ENCODE peak calls at places on chromosomes 4 and X, in four cellular contexts. G is GM23338, J is heart right ventricle, A is tibial nerve. R is an unnamed sample. For H3K4me1, the result is how much of the 10 kb centered on the place peaks cover.

GRCh38 chr4:40525811-40526598 is 103.7 kb downstream of the RBM47 start:
- DNase-seq in A (peak), G (peak), J (no peak), R (no peak)

GRCh38 chrX:96433409-96434122 is 251.1 kb upstream of the DIAPH2 start:
- DNase-seq in A (no peak), G (no peak), J (no peak), R (no peak)

GRCh38 chr4:123621072-123621705 is 224.6 kb downstream of the SPRY1 start:
- DNase-seq in J (no peak), G (no peak), A (peak), R (no peak)

GRCh38 chrX:78945186-78945912 is at the start of gene P2RY10:
- DNase-seq in G (no peak), A (no peak), J (no peak), R (peak)

GRCh38 chr4:84719115-84719514 is 136.2 kb downstream of the CDS1 start:
- DNase-seq in A (peak), G (no peak), J (no peak), R (no peak)

GRCh38 chrX:119218198-119218597 is 17.9 kb upstream of the PGRMC1 start:
- DNase-seq in G (peak), J (no peak), A (no peak), R (no peak)

GRCh38 chr4:51895816-51896408 is 53.0 kb downstream of the DCUN1D4 start:
- DNase-seq in A (peak), G (peak), J (no peak), R (peak)

GRCh38 chr4:35106091-35106734 is 1138.1 kb downstream of the ARAP2 start:
- DNase-seq in G (no peak), J (no peak), A (no peak), R (no peak)

GRCh38 chr4:68905598-68906237 is 45.9 kb downstream of the UGT2A3 start:
- DNase-seq in J (no peak), G (peak), A (no peak), R (no peak)

GRCh38 chr4:26525136-26525535 is 34.9 kb upstream of the CCKAR start:
- DNase-seq in J (no peak), G (no peak), A (no peak), R (no peak)

GRCh38 chrX:153766871-153767673 is 3.0 kb downstream of the PLXNB3 start:
- DNase-seq in G (peak), J (peak), A (no peak), R (no peak)

GRCh38 chr4:111871802-111872201 is 273.5 kb upstream of the FAM241A start:
- DNase-seq in J (no peak), A (no peak), G (peak), R (no peak)

GRCh38 chr4:21507439-21507838 is 441.1 kb downstream of the KCNIP4 start:
- DNase-seq in G (peak), A (no peak), J (no peak), R (no peak)

GRCh38 chr4:25106363-25107151 is 53.7 kb downstream of the SEPSECS start:
- DNase-seq in G (no peak), A (no peak), J (no peak), R (no peak)

GRCh38 chr4:3747582-3747906 is 18.6 kb upstream of the ADRA2C start:
- DNase-seq in J (no peak), A (no peak), G (peak), R (no peak)

GRCh38 chr4:36551697-36552214 is 270.3 kb downstream of the DTHD1 start:
- DNase-seq in G (peak), J (no peak), A (no peak), R (no peak)

GRCh38 chr4:173513651-173514050 is 16.4 kb downstream of the HAND2 start:
- DNase-seq in G (no peak), A (no peak), J (no peak), R (no peak)

GRCh38 chrX:77404318-77404878 is 42.8 kb upstream of the FGF16 start:
- DNase-seq in A (no peak), G (no peak), J (no peak), R (no peak)

GRCh38 chrX:107708762-107709161 is 66.8 kb downstream of the TSC22D3 start:
- DNase-seq in A (no peak), J (no peak), G (no peak), R (no peak)

GRCh38 chr4:82704156-82704555 is 94.4 kb downstream of the SCD5 start:
- DNase-seq in G (no peak), J (no peak), A (no peak), R (no peak)

GRCh38 chr4:48173055-48173991 is 39.3 kb upstream of the TXK start:
- DNase-seq in A (no peak), J (no peak), G (peak), R (no peak)

GRCh38 chrX:140507982-140508305 is 3.1 kb upstream of the SOX3 start:
- DNase-seq in J (no peak), G (peak), A (no peak), R (no peak)

GRCh38 chrX:68647156-68647957 is at the start of gene STARD8:
- DNase-seq in A (peak), J (peak), G (peak), R (no peak)

GRCh38 chr4:10075158-10075863 is 41.3 kb downstream of the WDR1 start:
- DNase-seq in A (no peak), J (no peak), G (no peak), R (no peak)

GRCh38 chr4:71202703-71203102 is 136.1 kb upstream of the SLC4A4 start:
- DNase-seq in J (no peak), G (peak), A (no peak), R (no peak)

GRCh38 chrX:115622534-115622933 is 61.6 kb downstream of the PLS3 start:
- DNase-seq in A (no peak), G (no peak), J (no peak), R (no peak)

GRCh38 chr4:96260071-96260682 is 420.3 kb downstream of the PDHA2 start:
- DNase-seq in A (no peak), G (peak), J (no peak), R (no peak)

GRCh38 chr4:177532363-177532762 is 90.1 kb upstream of the AGA start:
- DNase-seq in J (no peak), G (no peak), A (no peak), R (no peak)

GRCh38 chr4:144591401-144591800 is 54.6 kb upstream of the HHIP start:
- DNase-seq in G (no peak), J (no peak), A (no peak), R (no peak)

GRCh38 chrX:34956915-34957314 is 14.3 kb downstream of the FAM47B start:
- DNase-seq in A (no peak), J (no peak), G (no peak), R (no peak)

GRCh38 chrX:67543818-67544217 is at the start of gene AR:
- DNase-seq in J (peak), A (peak), G (peak), R (peak)

GRCh38 chr4:8038083-8038482 is 98.4 kb upstream of the AFAP1 start:
- DNase-seq in G (no peak), J (no peak), A (no peak), R (no peak)

GRCh38 chr4:59091376-59092142 is 1981.4 kb upstream of the IGFBP7 start:
- DNase-seq in G (peak), A (no peak), J (no peak), R (no peak)

GRCh38 chr4:118867311-118868067 is 21.2 kb upstream of the SYNPO2 start:
- DNase-seq in G (no peak), J (no peak), A (no peak), R (no peak)

GRCh38 chrX:108199691-108200090 is 108.1 kb downstream of the ATG4A start:
- DNase-seq in G (peak), J (no peak), A (peak), R (no peak)

GRCh38 chr4:10371869-10372471 is 85.3 kb downstream of the ZNF518B start:
- DNase-seq in J (no peak), G (peak), A (no peak), R (no peak)

GRCh38 chr4:2266181-2266580 is 4.3 kb upstream of the MXD4 start:
- DNase-seq in J (peak), G (no peak), A (peak), R (no peak)

GRCh38 chrX:136148391-136148790 is 1.1 kb downstream of the FHL1 start:
- DNase-seq in J (no peak), A (no peak), G (peak), R (no peak)
- H3K4me3 ChIP-seq in J (peak), A (peak), G (peak), R (peak)

DNA sequence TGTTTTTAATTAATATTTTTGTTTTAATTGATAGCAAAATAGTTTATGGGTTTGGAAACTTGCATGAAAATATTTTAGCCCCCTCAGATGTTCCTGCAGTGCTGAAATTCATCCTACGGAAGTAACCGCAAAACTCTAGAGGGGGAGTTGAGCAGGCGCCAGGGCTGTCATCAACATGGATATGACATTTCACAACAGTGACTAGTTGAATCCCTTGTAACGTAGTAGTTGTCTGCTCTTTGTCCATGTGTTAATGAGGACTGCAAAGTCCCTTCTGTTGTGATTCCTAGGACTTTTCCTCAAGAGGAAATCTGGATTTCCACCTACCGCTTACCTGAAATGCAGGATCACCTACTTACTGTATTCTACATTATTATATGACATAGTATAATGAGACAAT is 40.4 kb downstream of the MAP7D3 start:
- DNase-seq in G (no peak), J (no peak), A (no peak), R (no peak)
- H3K4me1 ChIP-seq in G (under half), J (under half), A (under half), R (under half)

GRCh38 chr4:167234388-167234881 is at the start of gene SPOCK3:
- DNase-seq in J (peak), G (peak), A (no peak), R (no peak)

GRCh38 chr4:167230744-167231143 is 3.5 kb downstream of the SPOCK3 start:
- DNase-seq in A (no peak), J (no peak), G (no peak), R (no peak)

GRCh38 chr4:167238226-167238625 is 3.9 kb upstream of the SPOCK3 start:
- DNase-seq in G (no peak), J (no peak), A (no peak), R (no peak)

GRCh38 chr4:167233523-167234387 is 539 bp downstream of the SPOCK3 start:
- DNase-seq in G (peak), J (no peak), A (no peak), R (no peak)

GRCh38 chr4:167232805-167233522 is 1.3 kb downstream of the SPOCK3 start:
- DNase-seq in G (peak), J (no peak), A (no peak), R (no peak)
- H3K4me3 ChIP-seq in G (peak), J (no peak), A (no peak), R (no peak)

GRCh38 chr4:78560296-78560963 is 8.9 kb downstream of the ANXA3 start:
- DNase-seq in A (no peak), G (no peak), J (no peak), R (no peak)
- H3K4me1 ChIP-seq in A (under half), G (under half), J (under half), R (under half)

GRCh38 chr4:165874799-165875371 is 1.8 kb downstream of the TLL1 start:
- DNase-seq in G (peak), A (no peak), J (peak), R (peak)

GRCh38 chr4:165877291-165877690 is 4.3 kb downstream of the TLL1 start:
- DNase-seq in J (no peak), G (no peak), A (no peak), R (no peak)

GRCh38 chr4:165873298-165874071 is 448 bp downstream of the TLL1 start:
- DNase-seq in J (peak), A (no peak), G (peak), R (peak)

GRCh38 chr4:165874072-165874798 is 1.2 kb downstream of the TLL1 start:
- DNase-seq in A (no peak), G (peak), J (no peak), R (no peak)

GRCh38 chr4:165875446-165875845 is 2.4 kb downstream of the TLL1 start:
- DNase-seq in G (no peak), J (no peak), A (no peak), R (no peak)
- H3K4me3 ChIP-seq in G (no peak), J (no peak), A (no peak), R (no peak)

GRCh38 chr4:108143515-108143914 is 25.2 kb downstream of the LEF1 start:
- DNase-seq in A (no peak), G (peak), J (no peak), R (no peak)
- H3K4me1 ChIP-seq in A (under half), G (under half), J (under half), R (under half)